ENCODE peak calls at places on chromosomes 2 and 18, in five cellular contexts. T is A549, K is WTC11, R is K562, L is GM12878. F is an unnamed sample.

GRCh38 chr2:25824216-25824615 is 54.1 kb downstream of the ASXL2 start:
- DNase-seq in T (no peak), K (no peak), R (no peak), L (no peak), F (no peak)

GRCh38 chr2:67565761-67566160 is 168.6 kb downstream of the ETAA1 start:
- DNase-seq in T (peak; percentile 54), K (no peak), R (no peak), L (no peak), F (no peak)

GRCh38 chr2:84906900-84907714 is 1.7 kb downstream of the TMSB10 start:
- DNase-seq in T (peak; percentile 96), K (no peak), R (peak; percentile 14), L (no peak), F (peak; percentile 57)

GRCh38 chr2:108634591-108635160 is 84.6 kb upstream of the RANBP2 start:
- DNase-seq in T (no peak), K (no peak), R (no peak), L (no peak), F (no peak)

GRCh38 chr18:75204262-75204977 is 4.5 kb downstream of the PTGR3 start:
- DNase-seq in T (no peak), K (peak; percentile 50), R (no peak), L (no peak), F (no peak)

GRCh38 chr2:120680136-120680761 is 55.4 kb upstream of the GLI2 start:
- DNase-seq in T (peak; percentile 91), K (peak; percentile 88), R (peak; percentile 80), L (peak; percentile 8), F (peak; percentile 82)

GRCh38 chr18:21996261-21996892 is 173.0 kb upstream of the GATA6 start:
- DNase-seq in T (no peak), K (no peak), R (no peak), L (no peak), F (peak; percentile 23)

GRCh38 chr2:187299122-187299906 is 148.7 kb downstream of the CALCRL start:
- DNase-seq in T (peak; percentile 5), K (no peak), R (no peak), L (no peak), F (no peak)

GRCh38 chr2:32647180-32647651 is 19.4 kb downstream of the TTC27 start:
- DNase-seq in T (no peak), K (no peak), R (no peak), L (no peak), F (no peak)

GRCh38 chr18:23071285-23071684 is 64.0 kb upstream of the CABLES1 start:
- DNase-seq in T (no peak), K (no peak), R (no peak), L (peak; percentile 79), F (no peak)

GRCh38 chr2:100260712-100261620 is 61.3 kb downstream of the LONRF2 start:
- DNase-seq in T (peak; percentile 80), K (peak; percentile 80), R (peak; percentile 74), L (no peak), F (peak; percentile 60)

GRCh38 chr2:38075436-38076249 is at the start of gene CYP1B1:
- DNase-seq in T (no peak), K (no peak), R (no peak), L (no peak), F (no peak)

GRCh38 chr2:170703776-170704476 is 11.2 kb upstream of the SP5 start:
- DNase-seq in T (no peak), K (no peak), R (no peak), L (no peak), F (peak; percentile 47)

GRCh38 chr2:70043252-70043875 is 43.9 kb upstream of the PCBP1 start:
- DNase-seq in T (no peak), K (no peak), R (no peak), L (no peak), F (no peak)

GRCh38 chr2:241738040-241738686 is 3.7 kb downstream of the D2HGDH start:
- DNase-seq in T (no peak), K (no peak), R (no peak), L (no peak), F (no peak)

GRCh38 chr2:75403991-75404428 is 156.7 kb downstream of the EVA1A start:
- DNase-seq in T (peak; percentile 65), K (no peak), R (peak; percentile 27), L (peak; percentile 36), F (peak; percentile 61)

GRCh38 chr2:5520352-5520996 is 171.7 kb upstream of the SOX11 start:
- DNase-seq in T (no peak), K (no peak), R (no peak), L (no peak), F (no peak)

DNA sequence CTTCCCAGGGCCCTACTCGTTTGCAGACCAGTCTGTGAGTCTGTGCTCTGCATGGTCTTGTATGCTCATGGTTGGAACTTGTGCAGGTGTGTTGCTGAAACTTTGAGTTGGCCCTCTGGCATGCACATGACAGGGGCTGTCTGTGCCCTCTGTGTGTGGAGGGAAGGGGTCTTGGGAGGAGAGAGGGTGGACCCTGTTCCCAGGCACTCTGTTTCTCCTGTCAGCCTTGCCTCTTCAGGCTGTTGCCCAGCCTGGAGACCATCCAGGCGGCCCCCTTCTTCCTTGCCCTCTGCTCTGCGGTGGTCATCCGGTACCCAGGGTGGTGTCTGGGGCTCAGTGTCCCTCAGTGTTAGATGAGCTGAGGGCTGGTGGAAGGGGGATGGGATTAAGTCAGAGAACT is 39.5 kb downstream of the TET3 start:
- DNase-seq in T (no peak), K (no peak), R (no peak), L (no peak), F (no peak)
- TF ChIP-seq ESRRA in T (no peak), K (no peak), R (no peak), L (no peak), F (no peak)

GRCh38 chr18:11859903-11860407 is 8.7 kb downstream of the CHMP1B start:
- DNase-seq in T (peak; percentile 92), K (no peak), R (peak; percentile 30), L (no peak), F (peak; percentile 83)

GRCh38 chr18:11861583-11862288 is 10.5 kb downstream of the CHMP1B start:
- DNase-seq in T (no peak), K (no peak), R (no peak), L (no peak), F (peak; percentile 66)

GRCh38 chr18:11859282-11859797 is 8.1 kb downstream of the CHMP1B start:
- DNase-seq in T (peak; percentile 21), K (no peak), R (no peak), L (no peak), F (no peak)

GRCh38 chr18:11860594-11861450 is 9.6 kb downstream of the CHMP1B start:
- DNase-seq in T (no peak), K (no peak), R (no peak), L (no peak), F (peak; percentile 56)

DNA sequence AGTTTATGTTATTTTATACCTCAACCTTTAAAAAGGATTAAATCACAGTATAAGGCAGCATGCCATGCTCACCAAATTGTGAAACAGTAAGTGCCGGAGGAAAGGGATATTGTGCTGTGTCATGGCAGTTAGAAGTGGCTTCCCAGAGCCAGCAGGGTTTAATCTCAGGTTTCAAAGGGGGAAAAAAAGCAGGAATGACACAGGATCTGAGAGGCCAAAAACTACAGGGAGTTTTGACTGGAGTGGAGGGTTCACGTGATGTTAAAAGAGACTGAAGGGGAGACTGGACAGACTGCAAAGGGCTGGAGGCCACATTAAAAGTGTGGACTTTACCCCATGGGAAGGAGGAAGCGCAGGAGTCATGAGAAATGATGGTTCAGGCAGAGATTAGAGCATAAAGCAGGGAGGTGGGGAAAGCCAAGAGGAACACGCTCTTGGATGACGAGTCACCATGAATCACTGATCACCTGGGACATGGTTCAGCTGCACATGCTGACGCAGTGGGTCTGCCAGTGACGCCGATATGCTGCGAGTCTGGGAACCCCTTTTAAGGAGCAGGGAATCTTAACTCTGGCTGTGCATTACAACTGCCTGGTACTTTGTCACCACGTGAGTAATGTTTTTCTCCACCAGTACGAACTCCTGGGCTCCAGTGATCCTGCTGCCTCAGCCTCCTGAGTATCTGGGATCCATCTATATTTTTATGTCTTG is 6.1 kb downstream of the CHMP1B start:
- DNase-seq in T (peak; percentile 99), K (no peak), R (peak; percentile 41), L (no peak), F (peak; percentile 95)
- TF ChIP-seq ESRRA in T (peak; percentile 43), K (no peak), R (no peak), L (no peak), F (no peak)

DNA sequence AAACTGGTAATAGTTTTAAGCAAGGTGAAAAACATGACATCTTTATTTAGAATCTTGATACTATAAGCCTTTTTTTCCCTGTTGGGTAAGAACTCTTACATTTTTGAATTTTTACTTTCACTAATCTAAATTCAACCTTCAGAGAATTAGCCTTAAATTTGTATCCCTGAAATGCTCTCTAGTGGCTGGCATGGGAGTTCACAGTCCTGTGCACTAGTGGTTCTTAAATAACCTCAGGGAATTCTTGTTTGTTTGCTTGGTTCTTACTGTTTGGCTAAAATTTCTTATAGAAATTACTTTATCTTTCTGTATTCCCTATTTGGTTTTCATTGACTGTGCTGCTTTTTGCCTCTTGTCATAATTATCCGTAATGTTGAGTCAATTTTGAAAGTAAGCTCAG is 391.2 kb upstream of the FIGN start:
- DNase-seq in T (peak; percentile 7), K (no peak), R (no peak), L (no peak), F (no peak)
- TF ChIP-seq ESRRA in T (no peak), K (no peak), R (no peak), L (no peak), F (no peak)

DNA sequence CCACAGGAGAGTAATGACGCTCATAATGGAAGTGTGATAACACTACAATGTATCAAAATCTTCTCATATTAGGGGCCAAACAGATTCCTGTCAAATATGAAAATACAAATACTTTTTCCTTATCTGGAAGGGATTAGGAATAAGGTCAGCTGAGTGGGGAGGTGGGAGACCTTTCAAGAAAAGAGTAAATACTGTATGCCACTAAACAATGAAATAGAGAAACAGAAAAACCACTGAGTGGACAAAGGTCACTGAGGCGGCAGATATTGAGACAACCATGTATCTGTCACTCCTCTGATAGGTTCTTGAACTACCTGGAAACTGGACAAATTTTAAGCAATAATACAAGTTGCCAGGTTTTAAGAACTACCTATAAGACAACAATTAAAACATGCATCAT is 59.3 kb downstream of the RTTN start:
- DNase-seq in T (no peak), K (no peak), R (no peak), L (no peak), F (peak; percentile 65)
- TF ChIP-seq ESRRA in T (no peak), K (no peak), R (no peak), L (no peak), F (no peak)

GRCh38 chr2:188787002-188787660 is 187.0 kb upstream of the COL3A1 start:
- DNase-seq in T (peak; percentile 13), K (no peak), R (no peak), L (no peak), F (no peak)
- TF ChIP-seq ESRRA in T (no peak), K (no peak), R (no peak), L (no peak), F (no peak)